ENCODE peak calls at places on chromosome 22, in nine cellular contexts. Z, L, R, D, S, U, F, Y and V are unnamed samples.

GRCh38 chr22:19457828-19458428 is 10.4 kb upstream of the C22orf39 start:
- DNase-seq in Z (no peak), L (no peak), R (no peak), D (no peak), S (no peak), U (no peak), F (no peak), Y (no peak), V (no peak)

GRCh38 chr22:38427940-38428339 is 27.1 kb downstream of the KCNJ4 start:
- DNase-seq in Z (no peak), L (no peak), R (no peak), D (no peak), S (no peak), U (no peak), F (no peak), Y (no peak), V (no peak)

GRCh38 chr22:25350551-25350971 is 131.1 kb downstream of the CRYBB2 start:
- DNase-seq in Z (no peak), L (no peak), R (no peak), D (no peak), S (no peak), U (no peak), F (no peak), Y (no peak), V (no peak)

GRCh38 chr22:47205562-47205961 is 443.1 kb downstream of the TBC1D22A start:
- DNase-seq in Z (no peak), L (no peak), R (no peak), D (no peak), S (no peak), U (no peak), F (no peak), Y (no peak), V (no peak)

GRCh38 chr22:46052801-46053562 is 76.0 kb upstream of the WNT7B start:
- DNase-seq in Z (no peak), L (peak; percentile 61), R (no peak), D (no peak), S (peak; percentile 53), U (peak; percentile 77), F (peak; percentile 81), Y (peak; percentile 33), V (peak; percentile 32)

GRCh38 chr22:44351685-44352377 is 39.1 kb upstream of the SHISAL1 start:
- DNase-seq in Z (no peak), L (peak; percentile 88), R (no peak), D (peak; percentile 48), S (peak; percentile 92), U (peak; percentile 97), F (no peak), Y (peak; percentile 87), V (no peak)

GRCh38 chr22:45420011-45420410 is 6.5 kb downstream of the RIBC2 start:
- DNase-seq in Z (no peak), L (no peak), R (no peak), D (no peak), S (no peak), U (no peak), F (no peak), Y (no peak), V (no peak)

GRCh38 chr22:20994128-20994901 is 7.6 kb downstream of the THAP7 start:
- DNase-seq in Z (no peak), L (no peak), R (no peak), D (no peak), S (no peak), U (no peak), F (no peak), Y (no peak), V (no peak)

GRCh38 chr22:22691716-22692701 is 47.6 kb downstream of the GGTLC2 start:
- DNase-seq in Z (no peak), L (peak; percentile 33), R (no peak), D (no peak), S (no peak), U (peak; percentile 44), F (no peak), Y (peak; percentile 73), V (no peak)

GRCh38 chr22:47553436-47553835 is 791.0 kb downstream of the TBC1D22A start:
- DNase-seq in Z (no peak), L (no peak), R (no peak), D (no peak), S (no peak), U (no peak), F (no peak), Y (no peak), V (no peak)

GRCh38 chr22:31346255-31346732 is at the start of gene PATZ1:
- DNase-seq in Z (peak; percentile 51), L (peak; percentile 88), R (peak; percentile 68), D (no peak), S (peak; percentile 39), U (peak; percentile 75), F (peak; percentile 77), Y (peak; percentile 70), V (peak; percentile 93)

GRCh38 chr22:49007013-49007653 is 820.5 kb downstream of the BRD1 start:
- DNase-seq in Z (no peak), L (no peak), R (no peak), D (no peak), S (no peak), U (no peak), F (no peak), Y (no peak), V (no peak)

GRCh38 chr22:36362077-36362476 is 25.7 kb downstream of the MYH9 start:
- DNase-seq in Z (no peak), L (no peak), R (no peak), D (no peak), S (no peak), U (no peak), F (no peak), Y (no peak), V (no peak)

GRCh38 chr22:36362819-36363377 is 24.9 kb downstream of the MYH9 start:
- DNase-seq in Z (no peak), L (no peak), R (no peak), D (no peak), S (peak; percentile 70), U (peak; percentile 86), F (no peak), Y (peak; percentile 43), V (no peak)

GRCh38 chr22:36360011-36360410 is 27.8 kb downstream of the MYH9 start:
- DNase-seq in Z (no peak), L (no peak), R (no peak), D (peak; percentile 50), S (no peak), U (no peak), F (no peak), Y (no peak), V (no peak)

GRCh38 chr22:36359172-36359973 is 28.4 kb downstream of the MYH9 start:
- DNase-seq in Z (no peak), L (no peak), R (no peak), D (no peak), S (no peak), U (no peak), F (no peak), Y (no peak), V (no peak)

GRCh38 chr22:36360871-36361383 is 26.8 kb downstream of the MYH9 start:
- DNase-seq in Z (no peak), L (peak; percentile 69), R (no peak), D (no peak), S (no peak), U (no peak), F (no peak), Y (no peak), V (no peak)
- H3K4me3 ChIP-seq in Z (no peak overlapping the region), L (no peak overlapping the region), R (no peak overlapping the region), D (no peak overlapping the region), S (no peak overlapping the region), U (no peak overlapping the region), F (no peak overlapping the region), Y (no peak overlapping the region), V (no peak overlapping the region)

DNA sequence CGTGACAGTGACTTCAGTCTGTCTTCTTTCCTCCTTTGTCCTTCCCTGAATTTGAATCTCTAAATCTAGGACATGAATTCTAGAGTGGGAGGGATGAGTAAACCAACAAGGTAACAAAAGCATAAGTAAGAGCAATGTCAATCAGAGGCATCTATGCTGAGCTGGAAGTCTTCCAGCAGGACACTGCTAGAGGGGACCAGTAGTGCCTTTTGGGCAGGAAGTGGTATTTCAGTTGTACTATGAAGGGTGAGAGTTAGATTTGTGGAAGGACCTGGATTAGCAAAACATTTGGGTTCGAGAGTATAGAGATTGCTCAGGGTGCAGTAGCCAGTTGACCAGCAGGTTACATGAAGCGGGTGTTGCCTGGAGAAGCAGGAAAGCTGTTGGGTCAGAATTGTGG is 40.3 kb downstream of the MEI1 start:
- DNase-seq in Z (no peak), L (no peak), R (no peak), D (no peak), S (no peak), U (no peak), F (no peak), Y (no peak), V (peak; percentile 11)
- H2AFZ ChIP-seq in Z (no peak overlapping the region), L (no peak overlapping the region), R (no peak overlapping the region), D (no peak overlapping the region), S (no peak overlapping the region), U (no peak overlapping the region), F (no peak overlapping the region), Y (no peak overlapping the region), V (no peak overlapping the region)

GRCh38 chr22:27994481-27995331 is 75.7 kb upstream of the PITPNB start:
- DNase-seq in Z (no peak), L (no peak), R (no peak), D (no peak), S (no peak), U (no peak), F (no peak), Y (no peak), V (no peak)

GRCh38 chr22:27995801-27996528 is 76.9 kb upstream of the PITPNB start:
- DNase-seq in Z (no peak), L (no peak), R (no peak), D (no peak), S (no peak), U (no peak), F (no peak), Y (peak; percentile 4), V (no peak)

GRCh38 chr22:27997538-27997937 is 78.5 kb upstream of the PITPNB start:
- DNase-seq in Z (no peak), L (no peak), R (no peak), D (no peak), S (no peak), U (peak; percentile 43), F (no peak), Y (no peak), V (no peak)

GRCh38 chr22:27996981-27997380 is 77.9 kb upstream of the PITPNB start:
- DNase-seq in Z (no peak), L (no peak), R (no peak), D (no peak), S (no peak), U (no peak), F (no peak), Y (no peak), V (no peak)

DNA sequence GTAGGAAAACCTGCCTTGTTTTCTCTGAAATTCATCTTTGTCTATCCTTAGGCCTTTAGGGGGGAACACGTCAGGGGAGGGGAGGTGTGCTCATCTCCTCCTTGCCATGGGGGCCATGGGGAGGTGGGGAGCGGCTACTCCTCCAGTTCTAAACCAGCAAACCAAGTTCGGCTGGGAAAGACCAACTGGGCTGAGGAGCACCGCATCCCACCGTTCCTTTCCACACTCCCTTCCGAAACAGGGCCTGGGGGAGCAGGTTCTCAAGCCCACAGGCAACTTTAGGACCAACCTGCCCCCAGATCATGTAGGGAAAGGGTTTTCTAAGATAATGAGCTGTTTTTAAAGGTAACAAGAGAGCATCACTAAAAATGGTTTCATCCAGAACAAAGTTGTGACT is 77.5 kb upstream of the PITPNB start:
- DNase-seq in Z (no peak), L (no peak), R (no peak), D (no peak), S (no peak), U (no peak), F (no peak), Y (no peak), V (no peak)
- TF ChIP-seq EZH2 in Z (no peak), L (no peak), R (no peak), D (no peak), S (no peak), U (no peak), F (no peak), Y (no peak), V (no peak)

GRCh38 chr22:26674211-26675190 is 17.1 kb downstream of the MIAT start:
- DNase-seq in Z (no peak), L (no peak), R (no peak), D (no peak), S (peak; percentile 29), U (no peak), F (no peak), Y (no peak), V (peak; percentile 44)
- H3K4me3 ChIP-seq in Z (peak overlapping the region; percentile 62), L (no peak overlapping the region), R (peak overlapping the region; percentile 85), D (no peak overlapping the region), S (peak overlapping the region; percentile 15), U (peak overlapping the region; percentile 90), F (peak overlapping the region; percentile 87), Y (peak overlapping the region; percentile 85), V (peak overlapping the region; percentile 99)